ENCODE peak calls at places on chromosomes 11 and 22, in nine cellular contexts. N is HCT116, B is fibroblast of lung, W is heart left ventricle, O is ovary, U is adrenal gland, Q is coronary artery, M is AG10803, H is fibroblast of pulmonary artery. A is an unnamed sample.
A peak's percentile ranks its signal among the peaks of the same experiment; 100 is the strongest.

GRCh38 chr11:13140028-13140870 is 131.1 kb downstream of the RASSF10 start:
- DNase-seq in H (no peak), O (no peak), B (peak; percentile 80), M (peak; percentile 64), W (no peak), Q (no peak), U (no peak), N (no peak), A (peak; percentile 17)

GRCh38 chr11:111456086-111456858 is 55.9 kb downstream of the BTG4 start:
- DNase-seq in Q (peak; percentile 54), B (no peak), O (no peak), N (no peak), M (no peak), H (no peak), W (no peak), U (no peak), A (no peak)

GRCh38 chr22:23518381-23519187 is 61.5 kb downstream of the IGLL1 start:
- DNase-seq in H (no peak), U (no peak), M (no peak), B (no peak), W (peak; percentile 44), N (no peak), Q (no peak), O (no peak), A (no peak)

GRCh38 chr22:38397189-38398097 is 57.6 kb downstream of the KCNJ4 start:
- DNase-seq in B (peak; percentile 47), M (peak; percentile 36), Q (no peak), U (peak; percentile 43), W (peak; percentile 83), H (peak; percentile 44), N (no peak), O (no peak), A (peak; percentile 18)

GRCh38 chr11:132980721-132981120 is 551.6 kb downstream of the OPCML start:
- DNase-seq in O (no peak), U (no peak), Q (no peak), H (no peak), W (no peak), B (no peak), N (no peak), M (no peak), A (no peak)

GRCh38 chr22:38755155-38755910 is 465 bp downstream of the SUN2 start:
- DNase-seq in Q (peak; percentile 98), U (peak; percentile 95), W (peak; percentile 97), M (peak; percentile 78), B (peak; percentile 72), N (no peak), O (peak; percentile 90), H (peak; percentile 68), A (peak; percentile 95)

GRCh38 chr11:58549644-58550043 is 26.0 kb downstream of the LPXN start:
- DNase-seq in N (no peak), H (no peak), W (no peak), U (no peak), M (no peak), B (no peak), Q (no peak), O (no peak), A (no peak)

GRCh38 chr11:73317373-73317772 is 9.3 kb downstream of the ARHGEF17 start:
- DNase-seq in O (peak; percentile 53), M (no peak), U (no peak), H (no peak), N (no peak), Q (peak; percentile 95), B (peak; percentile 39), W (peak; percentile 81), A (no peak)

DNA sequence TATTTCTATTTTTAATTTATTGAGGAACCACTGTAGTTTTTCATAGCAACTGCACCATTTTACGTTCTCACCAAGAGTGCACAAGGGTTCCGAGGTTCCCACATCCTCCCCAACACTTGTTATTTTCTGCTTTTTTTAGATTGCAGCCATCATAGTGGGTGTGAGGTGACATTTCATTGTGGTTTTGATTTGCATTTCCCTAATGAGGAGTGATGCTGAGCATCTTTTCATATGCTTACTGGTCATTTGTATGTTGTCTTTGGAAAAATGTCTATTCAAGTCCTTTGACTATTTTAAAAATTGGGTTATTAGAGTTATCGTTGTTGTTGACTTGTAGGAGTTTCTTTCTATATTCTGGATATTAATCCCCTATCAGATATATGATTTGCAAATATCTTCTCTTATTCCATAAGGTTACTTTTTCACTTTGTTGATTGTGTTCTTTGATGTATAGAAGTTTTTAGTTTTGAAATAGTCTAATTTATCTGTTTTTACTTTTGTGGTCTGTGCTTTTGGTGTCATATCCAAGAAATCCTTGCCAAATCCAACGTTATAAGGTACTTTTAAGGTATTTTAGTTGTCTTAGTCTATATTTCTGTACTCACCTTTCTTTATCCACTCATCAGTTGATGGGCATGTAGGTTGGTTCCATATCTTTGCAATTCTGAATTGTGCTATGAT is 9.0 kb downstream of the NEAT1 start:
- DNase-seq in Q (no peak), W (no peak), B (peak; percentile 43), N (no peak), O (no peak), M (peak; percentile 44), U (peak; percentile 10), H (peak; percentile 68), A (peak; percentile 30)
- H3K4me3 ChIP-seq in Q (peak overlapping the region; percentile 90), W (peak overlapping the region; percentile 84), B (peak overlapping the region; percentile 7), N (no peak overlapping the region), O (no peak overlapping the region), M (peak overlapping the region; percentile 99), U (no peak overlapping the region), H (peak overlapping the region; percentile 96), A (peak overlapping the region; percentile 24)

GRCh38 chr11:86179646-86180064 is 64.9 kb upstream of the EED start:
- DNase-seq in Q (no peak), H (no peak), O (no peak), N (no peak), U (no peak), W (no peak), M (no peak), B (no peak), A (no peak)

GRCh38 chr11:86181379-86181778 is 63.2 kb upstream of the EED start:
- DNase-seq in U (no peak), H (no peak), Q (no peak), B (no peak), W (no peak), M (no peak), O (no peak), N (no peak), A (no peak)

GRCh38 chr11:86180415-86180814 is 64.1 kb upstream of the EED start:
- DNase-seq in Q (no peak), O (no peak), N (no peak), H (no peak), U (no peak), M (no peak), W (no peak), B (no peak), A (no peak)

GRCh38 chr11:86182976-86183584 is 61.5 kb upstream of the EED start:
- DNase-seq in Q (no peak), W (no peak), N (no peak), B (peak; percentile 45), M (no peak), H (no peak), U (no peak), O (no peak), A (no peak)

GRCh38 chr11:86180860-86181259 is 63.7 kb upstream of the EED start:
- DNase-seq in B (no peak), M (no peak), H (no peak), U (no peak), O (no peak), W (no peak), Q (no peak), N (no peak), A (no peak)
- TF ChIP-seq CTCF in B (no peak), M (no peak), H (no peak), U (no peak), O (no peak), W (no peak), Q (no peak), N (no peak), A (no peak)

GRCh38 chr11:22775248-22775647 is 54.4 kb downstream of the SVIP start:
- DNase-seq in M (no peak), O (no peak), H (no peak), U (no peak), W (no peak), N (no peak), Q (no peak), B (no peak), A (no peak)

GRCh38 chr11:22779850-22780249 is 49.8 kb downstream of the SVIP start:
- DNase-seq in M (no peak), Q (no peak), B (no peak), W (no peak), O (no peak), H (no peak), U (no peak), N (no peak), A (no peak)

GRCh38 chr11:22769081-22769480 is 60.5 kb downstream of the SVIP start:
- DNase-seq in N (no peak), H (no peak), Q (no peak), U (no peak), O (no peak), W (no peak), M (no peak), B (no peak), A (no peak)

GRCh38 chr11:22778642-22779041 is 51.0 kb downstream of the SVIP start:
- DNase-seq in U (no peak), O (no peak), N (no peak), M (no peak), H (no peak), B (no peak), W (no peak), Q (no peak), A (no peak)

DNA sequence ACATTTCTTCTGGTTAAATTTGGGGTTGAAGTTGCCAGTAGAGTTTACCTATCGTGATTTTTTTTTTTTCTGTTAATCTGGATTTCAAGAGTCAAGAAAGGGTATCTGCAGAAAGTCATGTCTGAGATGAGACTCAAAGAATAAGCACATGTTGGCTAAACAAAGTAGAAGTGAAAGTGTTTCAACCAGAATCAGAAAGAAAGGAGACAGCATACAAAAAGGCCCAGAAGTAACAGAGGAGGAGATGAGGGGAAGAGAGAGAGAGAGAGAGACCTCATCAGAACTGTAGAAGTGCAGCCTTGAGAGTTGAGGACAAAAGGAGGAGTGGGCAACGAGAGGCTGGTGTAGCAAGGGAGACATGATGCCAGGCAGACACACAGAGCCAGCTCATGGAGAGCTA is 54.9 kb downstream of the SVIP start:
- DNase-seq in Q (no peak), U (no peak), N (no peak), H (no peak), M (no peak), W (no peak), O (no peak), B (no peak), A (no peak)
- H3K4me3 ChIP-seq in Q (no peak overlapping the region), U (no peak overlapping the region), N (no peak overlapping the region), H (no peak overlapping the region), M (no peak overlapping the region), W (no peak overlapping the region), O (no peak overlapping the region), B (no peak overlapping the region), A (no peak overlapping the region)

GRCh38 chr11:69060005-69060404 is 11.3 kb downstream of the TPCN2 start:
- DNase-seq in W (peak; percentile 34), Q (no peak), N (no peak), U (no peak), O (no peak), M (no peak), H (no peak), B (no peak), A (peak; percentile 35)

GRCh38 chr11:69059429-69059828 is 10.7 kb downstream of the TPCN2 start:
- DNase-seq in O (no peak), W (peak; percentile 61), H (no peak), Q (no peak), U (no peak), M (no peak), N (no peak), B (no peak), A (no peak)

GRCh38 chr11:69061713-69062053 is 13.0 kb downstream of the TPCN2 start:
- DNase-seq in B (no peak), H (no peak), U (no peak), M (no peak), Q (no peak), W (no peak), N (no peak), O (no peak), A (no peak)

GRCh38 chr11:69062169-69062855 is 13.6 kb downstream of the TPCN2 start:
- DNase-seq in U (no peak), B (no peak), Q (no peak), W (peak; percentile 56), M (no peak), N (no peak), O (no peak), H (no peak), A (no peak)

GRCh38 chr11:69060806-69061712 is 12.3 kb downstream of the TPCN2 start:
- DNase-seq in B (no peak), H (no peak), U (no peak), M (no peak), W (peak; percentile 51), Q (no peak), O (no peak), N (no peak), A (no peak)
- TF ChIP-seq CTCF in B (no peak), H (no peak), U (no peak), M (no peak), W (no peak), Q (no peak), O (no peak), N (no peak), A (no peak)